ENCODE peak calls at places on chromosome 1, in eight cellular contexts. J, N, D, V, Y, H, I and F are unnamed samples.
A peak's percentile ranks its signal among the peaks of the same experiment; 100 is the strongest.

GRCh38 chr1:63821650-63822049 is 47.8 kb downstream of the ROR1 start:
- DNase-seq in J (peak; percentile 73), N (no peak), D (no peak), V (no peak), Y (peak; percentile 53), H (no peak), I (peak; percentile 88), F (peak; percentile 49)

GRCh38 chr1:13760921-13761320 is 60.9 kb downstream of the PRDM2 start:
- DNase-seq in J (no peak), N (peak; percentile 40), D (no peak), V (peak; percentile 61), Y (no peak), H (peak; percentile 53), I (no peak), F (no peak)

GRCh38 chr1:221247050-221247449 is 367.8 kb downstream of the HLX start:
- DNase-seq in J (no peak), N (no peak), D (no peak), V (no peak), Y (no peak), H (no peak), I (no peak), F (no peak)

GRCh38 chr1:10823000-10823401 is 26.6 kb upstream of the CASZ1 start:
- DNase-seq in J (no peak), N (no peak), D (no peak), V (no peak), Y (no peak), H (no peak), I (peak; percentile 13), F (no peak)

GRCh38 chr1:216310776-216311175 is 112.5 kb downstream of the USH2A start:
- DNase-seq in J (peak; percentile 50), N (peak; percentile 84), D (no peak), V (peak; percentile 86), Y (peak; percentile 36), H (peak; percentile 78), I (peak; percentile 28), F (peak; percentile 82)

GRCh38 chr1:78493456-78493855 is 2.7 kb downstream of the PTGFR start:
- DNase-seq in J (peak; percentile 37), N (no peak), D (no peak), V (no peak), Y (peak; percentile 44), H (no peak), I (no peak), F (peak; percentile 68)

GRCh38 chr1:231160851-231161710 is 777 bp upstream of the TRIM67 start:
- DNase-seq in J (no peak), N (no peak), D (peak; percentile 67), V (no peak), Y (no peak), H (peak; percentile 40), I (no peak), F (peak; percentile 3)

GRCh38 chr1:228998179-228998578 is 262.9 kb downstream of the RHOU start:
- DNase-seq in J (no peak), N (no peak), D (no peak), V (no peak), Y (no peak), H (no peak), I (no peak), F (no peak)

GRCh38 chr1:9716404-9717192 is 65.1 kb downstream of the PIK3CD start:
- DNase-seq in J (no peak), N (no peak), D (no peak), V (no peak), Y (no peak), H (no peak), I (no peak), F (no peak)

GRCh38 chr1:59699227-59699847 is 115.4 kb upstream of the HOOK1 start:
- DNase-seq in J (peak; percentile 57), N (peak; percentile 47), D (no peak), V (peak; percentile 42), Y (peak; percentile 68), H (peak; percentile 51), I (peak; percentile 25), F (peak; percentile 83)

GRCh38 chr1:236978740-236979139 is 25.5 kb downstream of the MT1HL1 start:
- DNase-seq in J (no peak), N (no peak), D (no peak), V (no peak), Y (peak; percentile 44), H (no peak), I (no peak), F (no peak)

GRCh38 chr1:168835153-168835648 is 106.2 kb upstream of the DPT start:
- DNase-seq in J (no peak), N (no peak), D (no peak), V (no peak), Y (no peak), H (no peak), I (no peak), F (no peak)

GRCh38 chr1:115469703-115470476 is 131.8 kb upstream of the NGF start:
- DNase-seq in J (peak; percentile 55), N (peak; percentile 54), D (no peak), V (peak; percentile 75), Y (peak; percentile 65), H (peak; percentile 66), I (peak; percentile 80), F (peak; percentile 72)

GRCh38 chr1:12383786-12384185 is 154.0 kb downstream of the VPS13D start:
- DNase-seq in J (peak; percentile 37), N (no peak), D (no peak), V (no peak), Y (peak; percentile 35), H (no peak), I (peak; percentile 58), F (peak; percentile 11)

GRCh38 chr1:151458936-151459330 is 361 bp downstream of the POGZ start:
- DNase-seq in J (peak; percentile 63), N (peak; percentile 50), D (peak; percentile 90), V (peak; percentile 92), Y (peak; percentile 83), H (peak; percentile 89), I (peak; percentile 74), F (peak; percentile 75)

GRCh38 chr1:169113613-169114119 is 7.2 kb downstream of the ATP1B1 start:
- DNase-seq in J (peak; percentile 95), N (peak; percentile 47), D (no peak), V (peak; percentile 96), Y (peak; percentile 90), H (no peak), I (peak; percentile 98), F (peak; percentile 69)

GRCh38 chr1:98027044-98027443 is 106.2 kb upstream of the DPYD start:
- DNase-seq in J (no peak), N (no peak), D (no peak), V (no peak), Y (no peak), H (no peak), I (no peak), F (no peak)

GRCh38 chr1:36161656-36162531 is 5.9 kb downstream of the MAP7D1 start:
- DNase-seq in J (no peak), N (no peak), D (peak; percentile 86), V (peak; percentile 80), Y (peak; percentile 62), H (no peak), I (peak; percentile 64), F (no peak)

GRCh38 chr1:202588644-202589189 is 121.5 kb downstream of the SYT2 start:
- DNase-seq in J (no peak), N (no peak), D (no peak), V (no peak), Y (no peak), H (no peak), I (no peak), F (peak; percentile 29)
- H3K9ac ChIP-seq in J (no peak overlapping the region), N (no peak overlapping the region), D (no peak overlapping the region), V (no peak overlapping the region), Y (peak overlapping the region; percentile 11), H (no peak overlapping the region), I (no peak overlapping the region), F (no peak overlapping the region)

GRCh38 chr1:21823980-21824702 is 12.1 kb downstream of the LDLRAD2 start:
- DNase-seq in J (no peak), N (no peak), D (no peak), V (no peak), Y (no peak), H (no peak), I (no peak), F (no peak)
- H3K36me3 ChIP-seq in J (peaks cover 60% of the 10 kb centered on the region), N (peaks cover 66% of the 10 kb centered on the region), D (peaks cover 9% of the 10 kb centered on the region), V (peaks cover 5% of the 10 kb centered on the region), Y (peaks cover 64% of the 10 kb centered on the region), H (no peaks in the 10 kb centered on the region), I (peaks cover 40% of the 10 kb centered on the region), F (peaks cover 92% of the 10 kb centered on the region)

GRCh38 chr1:109271458-109271857 is 11.5 kb downstream of the PSRC1 start:
- DNase-seq in J (no peak), N (no peak), D (no peak), V (no peak), Y (no peak), H (no peak), I (no peak), F (no peak)

GRCh38 chr1:109273570-109274288 is 9.2 kb downstream of the PSRC1 start:
- DNase-seq in J (no peak), N (no peak), D (peak; percentile 80), V (no peak), Y (no peak), H (no peak), I (no peak), F (no peak)

GRCh38 chr1:109272021-109272799 is 10.7 kb downstream of the PSRC1 start:
- DNase-seq in J (no peak), N (no peak), D (peak; percentile 71), V (no peak), Y (no peak), H (no peak), I (no peak), F (no peak)

GRCh38 chr1:109274533-109275476 is 8.1 kb downstream of the PSRC1 start:
- DNase-seq in J (peak; percentile 75), N (no peak), D (peak; percentile 93), V (peak; percentile 72), Y (peak; percentile 35), H (no peak), I (peak; percentile 79), F (peak; percentile 69)

DNA sequence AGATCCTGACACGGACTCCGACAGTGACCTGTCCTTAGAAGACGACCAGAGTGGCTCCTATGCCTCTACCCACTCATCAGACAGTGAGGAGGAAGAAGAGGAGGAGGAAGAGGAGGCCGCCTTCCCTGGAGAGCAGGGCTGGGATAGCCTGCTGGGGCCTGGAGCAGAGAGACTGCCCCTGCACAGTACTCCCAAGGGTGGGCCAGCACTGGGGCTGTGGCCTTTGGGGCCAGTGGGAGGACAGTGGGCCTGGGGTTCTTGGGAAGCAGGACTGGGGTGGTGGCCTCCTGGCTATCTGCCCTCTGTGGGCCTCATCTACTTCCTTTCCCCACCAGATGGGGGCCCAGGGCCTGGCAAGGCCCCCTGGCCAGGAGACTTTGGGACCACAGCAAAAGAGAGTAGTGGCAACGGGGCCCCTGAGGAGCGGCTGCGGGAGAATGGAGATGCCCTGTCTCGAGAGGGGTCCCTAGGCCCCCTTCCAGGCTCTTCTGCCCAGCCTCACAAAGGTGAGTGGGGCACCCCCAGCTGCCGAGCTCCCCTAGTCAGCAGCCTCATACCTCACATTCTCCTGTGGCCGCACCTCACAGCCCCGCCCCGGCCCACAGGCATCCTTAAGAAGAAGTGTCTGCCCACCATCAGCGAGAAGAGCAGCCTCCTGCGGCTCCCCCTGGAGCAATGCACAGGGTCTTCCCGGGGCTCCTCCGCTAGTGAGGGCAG is 10.0 kb downstream of the PSRC1 start:
- DNase-seq in J (no peak), N (no peak), D (peak; percentile 71), V (no peak), Y (no peak), H (no peak), I (no peak), F (no peak)
- H3K9ac ChIP-seq in J (no peak overlapping the region), N (peak overlapping the region; percentile 9), D (no peak overlapping the region), V (no peak overlapping the region), Y (no peak overlapping the region), H (no peak overlapping the region), I (no peak overlapping the region), F (no peak overlapping the region)

DNA sequence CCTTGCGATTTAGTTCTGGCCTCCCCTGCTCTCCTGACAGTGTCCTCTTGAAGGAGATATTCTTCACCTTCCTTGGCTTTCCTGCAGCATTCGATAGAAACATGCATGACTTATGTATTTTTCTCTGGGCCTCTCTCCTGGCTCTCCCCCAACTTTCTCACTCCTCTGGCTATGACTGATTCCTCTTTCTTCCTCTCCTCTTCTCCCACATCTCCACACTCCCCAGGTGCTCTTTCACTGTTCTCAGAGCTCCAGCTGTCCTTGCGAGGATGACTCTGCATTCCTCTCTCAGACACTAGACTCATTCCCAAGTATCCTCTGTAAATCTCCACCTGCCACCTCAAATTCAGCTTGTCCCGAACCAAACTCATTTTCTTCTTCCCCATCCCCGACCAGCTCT is 18.0 kb downstream of the LRRC42 start:
- DNase-seq in J (peak; percentile 41), N (no peak), D (no peak), V (peak; percentile 61), Y (no peak), H (no peak), I (no peak), F (no peak)
- H3K36me3 ChIP-seq in J (peaks cover 42% of the 10 kb centered on the region), N (peaks cover 86% of the 10 kb centered on the region), D (peaks cover 36% of the 10 kb centered on the region), V (no peaks in the 10 kb centered on the region), Y (peaks cover 72% of the 10 kb centered on the region), H (peaks cover 19% of the 10 kb centered on the region), I (peaks cover 14% of the 10 kb centered on the region), F (peaks cover 80% of the 10 kb centered on the region)